ENCODE peak calls at places on chromosomes 5 and 9, in five cellular contexts. One of them, this sample, is unnamed.

GRCh38 chr9:72443855-72444254 is 77.6 kb upstream of the TMC1 start:
- DNase-seq in globus pallidus: peak
- DNase-seq in sigmoid colon: no peak
- DNase-seq in CD8-positive, alpha-beta T cell: no peak
- DNase-seq in AG04449: no peak
- DNase-seq in this sample: no peak

GRCh38 chr5:51387854-51388320 is 4.6 kb downstream of the ISL1 start:
- DNase-seq in globus pallidus: no peak
- DNase-seq in sigmoid colon: no peak
- DNase-seq in CD8-positive, alpha-beta T cell: no peak
- DNase-seq in AG04449: no peak
- DNase-seq in this sample: no peak

GRCh38 chr9:129185991-129186390 is 7.9 kb upstream of the IER5L start:
- DNase-seq in globus pallidus: no peak
- DNase-seq in sigmoid colon: no peak
- DNase-seq in CD8-positive, alpha-beta T cell: no peak
- DNase-seq in AG04449: no peak
- DNase-seq in this sample: no peak

GRCh38 chr5:101212942-101213514 is 309.9 kb upstream of the ST8SIA4 start:
- DNase-seq in globus pallidus: no peak
- DNase-seq in sigmoid colon: no peak
- DNase-seq in CD8-positive, alpha-beta T cell: no peak
- DNase-seq in AG04449: no peak
- DNase-seq in this sample: no peak

GRCh38 chr5:1960595-1961303 is 78.0 kb upstream of the IRX4 start:
- DNase-seq in globus pallidus: no peak
- DNase-seq in sigmoid colon: no peak
- DNase-seq in CD8-positive, alpha-beta T cell: no peak
- DNase-seq in AG04449: no peak
- DNase-seq in this sample: peak

GRCh38 chr5:111063709-111064322 is 7.7 kb upstream of the TSLP start:
- DNase-seq in globus pallidus: no peak
- DNase-seq in sigmoid colon: no peak
- DNase-seq in CD8-positive, alpha-beta T cell: no peak
- DNase-seq in AG04449: no peak
- DNase-seq in this sample: no peak

GRCh38 chr5:83711982-83712601 is 8.6 kb downstream of the HAPLN1 start:
- DNase-seq in globus pallidus: peak
- DNase-seq in sigmoid colon: no peak
- DNase-seq in CD8-positive, alpha-beta T cell: no peak
- DNase-seq in AG04449: no peak
- DNase-seq in this sample: no peak

GRCh38 chr5:176658007-176658599 is 10.8 kb downstream of the TSPAN17 start:
- DNase-seq in globus pallidus: peak
- DNase-seq in sigmoid colon: peak
- DNase-seq in CD8-positive, alpha-beta T cell: peak
- DNase-seq in AG04449: no peak
- DNase-seq in this sample: no peak

GRCh38 chr9:93950619-93951601 is 4.2 kb downstream of the BARX1 start:
- DNase-seq in globus pallidus: no peak
- DNase-seq in sigmoid colon: no peak
- DNase-seq in CD8-positive, alpha-beta T cell: no peak
- DNase-seq in AG04449: no peak
- DNase-seq in this sample: no peak

GRCh38 chr9:26331223-26331622 is 561.4 kb downstream of the CAAP1 start:
- DNase-seq in globus pallidus: no peak
- DNase-seq in sigmoid colon: no peak
- DNase-seq in CD8-positive, alpha-beta T cell: no peak
- DNase-seq in AG04449: no peak
- DNase-seq in this sample: no peak

GRCh38 chr9:71760901-71761300 is 7.4 kb downstream of the CEMIP2 start:
- DNase-seq in globus pallidus: peak
- DNase-seq in sigmoid colon: no peak
- DNase-seq in CD8-positive, alpha-beta T cell: no peak
- DNase-seq in AG04449: no peak
- DNase-seq in this sample: no peak

GRCh38 chr9:122180633-122181032 is 20.9 kb downstream of the MORN5 start:
- DNase-seq in globus pallidus: no peak
- DNase-seq in sigmoid colon: no peak
- DNase-seq in CD8-positive, alpha-beta T cell: no peak
- DNase-seq in AG04449: peak
- DNase-seq in this sample: no peak

GRCh38 chr9:105059260-105059659 is 131.3 kb upstream of the ABCA1 start:
- DNase-seq in globus pallidus: no peak
- DNase-seq in sigmoid colon: no peak
- DNase-seq in CD8-positive, alpha-beta T cell: no peak
- DNase-seq in AG04449: no peak
- DNase-seq in this sample: no peak

GRCh38 chr9:75903785-75904360 is 13.4 kb downstream of the PCSK5 start:
- DNase-seq in globus pallidus: no peak
- DNase-seq in sigmoid colon: peak
- DNase-seq in CD8-positive, alpha-beta T cell: no peak
- DNase-seq in AG04449: no peak
- DNase-seq in this sample: no peak

GRCh38 chr5:146706321-146706972 is 172.1 kb downstream of the PPP2R2B start:
- DNase-seq in globus pallidus: no peak
- DNase-seq in sigmoid colon: no peak
- DNase-seq in CD8-positive, alpha-beta T cell: no peak
- DNase-seq in AG04449: no peak
- DNase-seq in this sample: peak

GRCh38 chr5:132445640-132445923 is 45.0 kb downstream of the IRF1 start:
- DNase-seq in globus pallidus: no peak
- DNase-seq in sigmoid colon: no peak
- DNase-seq in CD8-positive, alpha-beta T cell: no peak
- DNase-seq in AG04449: no peak
- DNase-seq in this sample: no peak

GRCh38 chr5:38534122-38534408 is 22.4 kb downstream of the LIFR start:
- DNase-seq in globus pallidus: no peak
- DNase-seq in sigmoid colon: no peak
- DNase-seq in CD8-positive, alpha-beta T cell: no peak
- DNase-seq in AG04449: no peak
- DNase-seq in this sample: no peak

GRCh38 chr5:13359326-13359725 is 585.2 kb downstream of the DNAH5 start:
- DNase-seq in globus pallidus: no peak
- DNase-seq in sigmoid colon: no peak
- DNase-seq in CD8-positive, alpha-beta T cell: no peak
- DNase-seq in AG04449: no peak
- DNase-seq in this sample: no peak

GRCh38 chr9:82183181-82183860 is 194.7 kb downstream of the SPATA31D1 start:
- DNase-seq in globus pallidus: no peak
- DNase-seq in sigmoid colon: no peak
- DNase-seq in CD8-positive, alpha-beta T cell: no peak
- DNase-seq in AG04449: no peak
- DNase-seq in this sample: no peak

GRCh38 chr9:115595951-115596742 is 478.2 kb upstream of the TNC start:
- DNase-seq in globus pallidus: no peak
- DNase-seq in sigmoid colon: no peak
- DNase-seq in CD8-positive, alpha-beta T cell: no peak
- DNase-seq in AG04449: peak
- DNase-seq in this sample: no peak

GRCh38 chr9:108837530-108837929 is 18.3 kb downstream of the ACTL7B start:
- DNase-seq in globus pallidus: no peak
- DNase-seq in sigmoid colon: no peak
- DNase-seq in CD8-positive, alpha-beta T cell: no peak
- DNase-seq in AG04449: no peak
- DNase-seq in this sample: peak

This sample was measured in RWPE2.